ENCODE peak calls at places on chromosomes 3 and 15, in eight cellular contexts. One of them, this sample, is unnamed.

GRCh38 chr3:48400824-48401433 is 28.9 kb downstream of the FBXW12 start:
- DNase-seq in NCI-H1105: no peak
- DNase-seq in NCI-H1436 treated with DMSO at 0.1 percent for 48 hours: peak; percentile 2
- DNase-seq in aorta: peak; percentile 49
- DNase-seq in HFFc6: peak; percentile 31
- DNase-seq in T-helper 2 cell: peak; percentile 54
- DNase-seq in NT2/D1: peak; percentile 66
- DNase-seq in Peyer's patch: peak; percentile 46
- DNase-seq in this sample: peak; percentile 34

GRCh38 chr3:88623709-88624108 is 473.9 kb downstream of the C3orf38 start:
- DNase-seq in NCI-H1105: no peak
- DNase-seq in NCI-H1436 treated with DMSO at 0.1 percent for 48 hours: no peak
- DNase-seq in aorta: no peak
- DNase-seq in HFFc6: no peak
- DNase-seq in T-helper 2 cell: no peak
- DNase-seq in NT2/D1: no peak
- DNase-seq in Peyer's patch: no peak
- DNase-seq in this sample: no peak

GRCh38 chr3:149781216-149781615 is 11.1 kb downstream of the ANKUB1 start:
- DNase-seq in NCI-H1105: no peak
- DNase-seq in NCI-H1436 treated with DMSO at 0.1 percent for 48 hours: no peak
- DNase-seq in aorta: no peak
- DNase-seq in HFFc6: no peak
- DNase-seq in T-helper 2 cell: no peak
- DNase-seq in NT2/D1: no peak
- DNase-seq in Peyer's patch: no peak
- DNase-seq in this sample: no peak

GRCh38 chr15:97868964-97869363 is 91.5 kb upstream of the ARRDC4 start:
- DNase-seq in NCI-H1105: no peak
- DNase-seq in NCI-H1436 treated with DMSO at 0.1 percent for 48 hours: no peak
- DNase-seq in aorta: no peak
- DNase-seq in HFFc6: no peak
- DNase-seq in T-helper 2 cell: no peak
- DNase-seq in NT2/D1: no peak
- DNase-seq in Peyer's patch: no peak
- DNase-seq in this sample: no peak

GRCh38 chr15:82571722-82572222 is 31.5 kb upstream of the RPS17 start:
- DNase-seq in NCI-H1105: peak; percentile 18
- DNase-seq in NCI-H1436 treated with DMSO at 0.1 percent for 48 hours: peak; percentile 11
- DNase-seq in aorta: peak; percentile 78
- DNase-seq in HFFc6: peak; percentile 78
- DNase-seq in T-helper 2 cell: no peak
- DNase-seq in NT2/D1: peak; percentile 68
- DNase-seq in Peyer's patch: no peak
- DNase-seq in this sample: peak; percentile 53

GRCh38 chr15:96328101-96328958 is 2.2 kb upstream of the NR2F2 start:
- DNase-seq in NCI-H1105: no peak
- DNase-seq in NCI-H1436 treated with DMSO at 0.1 percent for 48 hours: no peak
- DNase-seq in aorta: no peak
- DNase-seq in HFFc6: no peak
- DNase-seq in T-helper 2 cell: no peak
- DNase-seq in NT2/D1: no peak
- DNase-seq in Peyer's patch: no peak
- DNase-seq in this sample: no peak

GRCh38 chr15:33008284-33009011 is 186.1 kb downstream of the FMN1 start:
- DNase-seq in NCI-H1105: no peak
- DNase-seq in NCI-H1436 treated with DMSO at 0.1 percent for 48 hours: no peak
- DNase-seq in aorta: no peak
- DNase-seq in HFFc6: peak; percentile 59
- DNase-seq in T-helper 2 cell: no peak
- DNase-seq in NT2/D1: no peak
- DNase-seq in Peyer's patch: no peak
- DNase-seq in this sample: no peak

GRCh38 chr3:23385327-23385726 is 182.2 kb downstream of the UBE2E2 start:
- DNase-seq in NCI-H1105: peak; percentile 35
- DNase-seq in NCI-H1436 treated with DMSO at 0.1 percent for 48 hours: no peak
- DNase-seq in aorta: no peak
- DNase-seq in HFFc6: no peak
- DNase-seq in T-helper 2 cell: no peak
- DNase-seq in NT2/D1: no peak
- DNase-seq in Peyer's patch: no peak
- DNase-seq in this sample: peak; percentile 75

GRCh38 chr3:112508261-112508660 is 9.0 kb upstream of the BTLA start:
- DNase-seq in NCI-H1105: no peak
- DNase-seq in NCI-H1436 treated with DMSO at 0.1 percent for 48 hours: no peak
- DNase-seq in aorta: no peak
- DNase-seq in HFFc6: no peak
- DNase-seq in T-helper 2 cell: no peak
- DNase-seq in NT2/D1: no peak
- DNase-seq in Peyer's patch: no peak
- DNase-seq in this sample: no peak

GRCh38 chr3:48301814-48302194 is 31.7 kb downstream of the SPINK8 start:
- DNase-seq in NCI-H1105: no peak
- DNase-seq in NCI-H1436 treated with DMSO at 0.1 percent for 48 hours: no peak
- DNase-seq in aorta: no peak
- DNase-seq in HFFc6: no peak
- DNase-seq in T-helper 2 cell: peak; percentile 3
- DNase-seq in NT2/D1: no peak
- DNase-seq in Peyer's patch: no peak
- DNase-seq in this sample: peak; percentile 9

GRCh38 chr3:17070560-17070959 is 185.8 kb downstream of the PLCL2 start:
- DNase-seq in NCI-H1105: peak; percentile 59
- DNase-seq in NCI-H1436 treated with DMSO at 0.1 percent for 48 hours: no peak
- DNase-seq in aorta: no peak
- DNase-seq in HFFc6: no peak
- DNase-seq in T-helper 2 cell: no peak
- DNase-seq in NT2/D1: no peak
- DNase-seq in Peyer's patch: no peak
- DNase-seq in this sample: peak; percentile 59

GRCh38 chr15:63086967-63087366 is 34.7 kb upstream of the LACTB start:
- DNase-seq in NCI-H1105: no peak
- DNase-seq in NCI-H1436 treated with DMSO at 0.1 percent for 48 hours: no peak
- DNase-seq in aorta: no peak
- DNase-seq in HFFc6: no peak
- DNase-seq in T-helper 2 cell: no peak
- DNase-seq in NT2/D1: no peak
- DNase-seq in Peyer's patch: no peak
- DNase-seq in this sample: no peak

GRCh38 chr3:28317438-28318022 is 31.0 kb upstream of the ZCWPW2 start:
- DNase-seq in NCI-H1105: peak; percentile 14
- DNase-seq in NCI-H1436 treated with DMSO at 0.1 percent for 48 hours: no peak
- DNase-seq in aorta: no peak
- DNase-seq in HFFc6: peak; percentile 23
- DNase-seq in T-helper 2 cell: no peak
- DNase-seq in NT2/D1: peak; percentile 23
- DNase-seq in Peyer's patch: no peak
- DNase-seq in this sample: peak; percentile 16

GRCh38 chr3:10379161-10379560 is 58.2 kb upstream of the SEC13 start:
- DNase-seq in NCI-H1105: no peak
- DNase-seq in NCI-H1436 treated with DMSO at 0.1 percent for 48 hours: no peak
- DNase-seq in aorta: no peak
- DNase-seq in HFFc6: no peak
- DNase-seq in T-helper 2 cell: no peak
- DNase-seq in NT2/D1: no peak
- DNase-seq in Peyer's patch: peak; percentile 21
- DNase-seq in this sample: no peak

GRCh38 chr15:51341366-51342248 is at the start of gene GLDN:
- DNase-seq in NCI-H1105: no peak
- DNase-seq in NCI-H1436 treated with DMSO at 0.1 percent for 48 hours: no peak
- DNase-seq in aorta: peak; percentile 84
- DNase-seq in HFFc6: no peak
- DNase-seq in T-helper 2 cell: no peak
- DNase-seq in NT2/D1: peak; percentile 6
- DNase-seq in Peyer's patch: no peak
- DNase-seq in this sample: peak; percentile 33

GRCh38 chr3:116140100-116140689 is 305.1 kb downstream of the LSAMP start:
- DNase-seq in NCI-H1105: peak; percentile 34
- DNase-seq in NCI-H1436 treated with DMSO at 0.1 percent for 48 hours: peak; percentile 20
- DNase-seq in aorta: no peak
- DNase-seq in HFFc6: peak; percentile 6
- DNase-seq in T-helper 2 cell: no peak
- DNase-seq in NT2/D1: no peak
- DNase-seq in Peyer's patch: no peak
- DNase-seq in this sample: no peak